ENCODE peak calls at places on chromosomes 1 and 21, in eight cellular contexts. L, M, Y, P, Z, S, O and N are unnamed samples. For H3K9me3 and H3K27me3, the result is how much of the 10 kb centered on the place peaks cover.

GRCh38 chr21:28252923-28253322 is 739.8 kb downstream of the LTN1 start:
- DNase-seq in P (no peak), M (no peak), Z (no peak), L (no peak), Y (no peak), S (no peak), O (no peak), N (no peak)

GRCh38 chr21:46431448-46431847 is 27.2 kb upstream of the DIP2A start:
- DNase-seq in L (peak), O (no peak), Z (no peak), S (no peak), Y (no peak), P (no peak), M (no peak), N (no peak)

GRCh38 chr1:92749024-92749634 is 35.8 kb downstream of the EVI5 start:
- DNase-seq in Y (no peak), S (no peak), O (peak), Z (no peak), M (no peak), P (peak), L (peak), N (peak)

GRCh38 chr1:204080163-204080903 is 7.4 kb downstream of the SOX13 start:
- DNase-seq in M (peak), L (peak), S (peak), O (peak), P (peak), Y (peak), Z (peak), N (peak)

GRCh38 chr1:198612471-198613265 is 26.2 kb upstream of the PTPRC start:
- DNase-seq in Y (no peak), O (no peak), P (no peak), Z (no peak), S (no peak), M (no peak), L (no peak), N (no peak)

GRCh38 chr1:78833491-78833890 is 173.0 kb downstream of the ADGRL4 start:
- DNase-seq in P (peak), Y (no peak), L (no peak), S (no peak), M (no peak), O (no peak), Z (no peak), N (peak)

GRCh38 chr1:99457381-99458165 is 188.3 kb upstream of the PALMD start:
- DNase-seq in L (no peak), Y (no peak), O (no peak), S (no peak), P (peak), M (no peak), Z (no peak), N (peak)

GRCh38 chr1:112304612-112305011 is 91.4 kb upstream of the CTTNBP2NL start:
- DNase-seq in S (no peak), Z (no peak), Y (no peak), P (no peak), L (peak), M (no peak), O (no peak), N (no peak)

GRCh38 chr1:184388671-184389292 is 2.0 kb downstream of the C1orf21 start:
- DNase-seq in P (no peak), O (no peak), Z (no peak), M (no peak), S (no peak), Y (no peak), L (no peak), N (no peak)

GRCh38 chr1:31376374-31377134 is 3.7 kb upstream of the FABP3 start:
- DNase-seq in Z (peak), Y (no peak), L (peak), P (peak), S (no peak), O (no peak), M (no peak), N (peak)

GRCh38 chr21:36860736-36861594 is 105.5 kb downstream of the HLCS start:
- DNase-seq in M (no peak), P (peak), Y (no peak), O (no peak), Z (no peak), L (no peak), S (no peak), N (no peak)

GRCh38 chr1:153509729-153510354 is 25.9 kb downstream of the S100A6 start:
- DNase-seq in Y (no peak), O (no peak), M (no peak), S (no peak), L (peak), P (peak), Z (no peak), N (no peak)

GRCh38 chr1:231918239-231919015 is 291.8 kb downstream of the DISC1 start:
- DNase-seq in L (no peak), P (peak), O (no peak), Z (no peak), S (no peak), M (no peak), Y (no peak), N (peak)

GRCh38 chr1:52588027-52588426 is 14.1 kb upstream of the GPX7 start:
- DNase-seq in O (no peak), Y (no peak), Z (no peak), M (no peak), L (no peak), P (no peak), S (no peak), N (no peak)

GRCh38 chr1:89590341-89591080 is 42.4 kb upstream of the LRRC8C start:
- DNase-seq in Z (no peak), O (no peak), L (no peak), M (no peak), Y (no peak), P (no peak), S (no peak), N (no peak)

GRCh38 chr1:212605441-212605976 is 3.1 kb upstream of the ATF3 start:
- DNase-seq in P (peak), S (no peak), Z (no peak), M (no peak), L (no peak), Y (no peak), O (peak), N (no peak)

GRCh38 chr21:30979054-30979453 is 59.2 kb downstream of the KRTAP19-8 start:
- DNase-seq in P (no peak), S (no peak), L (no peak), Z (no peak), Y (no peak), O (no peak), M (no peak), N (no peak)

GRCh38 chr1:41360074-41361027 is 883 bp upstream of the FOXO6 start:
- DNase-seq in M (peak), O (no peak), Z (no peak), Y (no peak), S (peak), L (peak), P (no peak), N (no peak)

GRCh38 chr1:91583326-91583755 is 82.7 kb downstream of the CDC7 start:
- DNase-seq in S (no peak), P (peak), O (no peak), Z (no peak), Y (no peak), L (no peak), M (no peak), N (peak)

GRCh38 chr1:230174041-230174440 is 107.0 kb downstream of the GALNT2 start:
- DNase-seq in M (no peak), P (no peak), Z (no peak), O (no peak), Y (no peak), S (no peak), L (peak), N (no peak)

GRCh38 chr1:160951443-160952128 is 3.0 kb downstream of the ITLN2 start:
- DNase-seq in Y (peak), P (peak), O (peak), L (peak), S (peak), Z (peak), M (no peak), N (peak)

GRCh38 chr21:34840693-34841092 is 171.9 kb downstream of the CLIC6 start:
- DNase-seq in M (no peak), Y (no peak), P (no peak), Z (no peak), O (no peak), S (no peak), L (peak), N (no peak)

GRCh38 chr1:149888999-149889289 is 10.4 kb upstream of the BOLA1 start:
- DNase-seq in Y (no peak), M (peak), Z (peak), S (no peak), P (peak), O (peak), L (no peak), N (peak)

GRCh38 chr1:63487336-63488065 is 35.5 kb downstream of the ITGB3BP start:
- DNase-seq in Z (no peak), P (no peak), M (no peak), Y (no peak), S (no peak), L (no peak), O (peak), N (no peak)

GRCh38 chr1:189859385-189859977 is 618.2 kb downstream of the BRINP3 start:
- DNase-seq in Y (no peak), L (peak), O (no peak), S (no peak), P (peak), M (no peak), Z (no peak), N (no peak)

GRCh38 chr1:108502138-108502537 is 52.0 kb downstream of the NBPF6 start:
- DNase-seq in P (no peak), M (no peak), Y (no peak), Z (no peak), S (no peak), L (no peak), O (no peak), N (no peak)

GRCh38 chr1:43541721-43542401 is 11.2 kb downstream of the PTPRF start:
- DNase-seq in O (peak), L (no peak), Z (peak), S (peak), M (peak), P (peak), Y (peak), N (peak)

GRCh38 chr1:1399187-1399869 is at the start of gene CCNL2:
- DNase-seq in L (peak), M (peak), Z (peak), P (peak), Y (peak), O (peak), S (peak), N (peak)

GRCh38 chr1:160097911-160098851 is at the start of gene IGSF8:
- DNase-seq in Z (peak), S (peak), Y (peak), M (peak), L (peak), P (peak), O (peak), N (peak)

GRCh38 chr1:82273816-82274215 is 473.1 kb downstream of the ADGRL2 start:
- DNase-seq in S (no peak), Z (no peak), M (no peak), L (no peak), O (no peak), Y (no peak), P (no peak), N (no peak)
- H3K9me3 ChIP-seq in S (under half), Z (under half), M (under half), L (under half), O (under half), Y (under half), P (under half), N (under half)

DNA sequence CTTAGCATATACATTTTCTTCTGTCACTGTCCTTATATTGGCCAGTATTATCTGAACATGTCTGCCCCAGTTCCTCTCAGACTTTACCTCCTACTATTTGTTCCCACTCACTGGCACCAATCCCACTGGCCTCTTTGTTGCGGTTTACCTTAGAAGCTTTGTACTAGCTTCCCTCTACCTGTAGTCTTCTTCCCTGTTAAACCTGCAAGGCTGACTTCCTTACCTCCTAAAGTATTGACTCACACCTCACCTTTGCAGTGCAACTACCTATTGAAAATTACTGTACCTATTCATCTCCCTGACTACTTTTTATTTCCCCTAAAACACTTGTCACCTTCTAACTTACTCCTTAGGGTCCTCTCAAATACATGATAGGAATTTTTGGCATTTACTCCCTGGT is 111.1 kb downstream of the CLEC20A start:
- DNase-seq in L (no peak), Y (no peak), Z (no peak), P (peak), S (no peak), O (no peak), M (no peak), N (no peak)
- H3K4me3 ChIP-seq in L (no peak), Y (no peak), Z (no peak), P (no peak), S (no peak), O (no peak), M (no peak), N (no peak)

GRCh38 chr1:18108313-18109057 is 887 bp downstream of the IGSF21 start:
- DNase-seq in M (no peak), L (no peak), Y (no peak), P (no peak), Z (no peak), O (no peak), S (no peak), N (no peak)
- H3K27me3 ChIP-seq in M (under half), L (half or more), Y (under half), P (under half), Z (under half), O (under half), S (under half), N (under half)

GRCh38 chr1:226652613-226653012 is 86.5 kb downstream of the ITPKB start:
- DNase-seq in Z (peak), O (no peak), L (no peak), S (no peak), Y (no peak), M (no peak), P (no peak), N (no peak)
- H3K9me3 ChIP-seq in Z (under half), O (under half), L (under half), S (under half), Y (under half), M (under half), P (under half), N (under half)

DNA sequence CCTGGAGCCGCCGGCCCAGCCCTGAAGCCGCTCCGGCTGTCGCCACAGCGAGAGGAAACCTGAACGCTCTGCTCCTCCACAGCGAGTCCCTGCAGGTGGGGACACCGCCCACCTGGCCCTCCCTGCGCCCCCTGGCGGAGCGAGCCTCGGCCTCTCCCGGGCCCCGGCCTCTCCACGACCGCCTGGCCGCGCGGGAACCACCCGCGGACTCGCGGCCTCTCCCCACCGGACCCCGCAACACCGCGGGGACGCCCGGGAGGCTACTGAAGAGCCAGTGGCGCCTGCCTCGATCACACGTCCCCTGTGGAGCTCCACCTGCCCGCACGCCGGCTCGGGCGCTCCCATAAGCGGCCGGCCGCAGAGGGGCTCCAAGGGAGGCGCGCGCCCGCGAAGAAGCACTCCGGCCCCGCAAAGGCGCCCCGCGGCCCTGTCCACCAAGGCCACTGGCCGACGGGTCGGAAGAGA is 109.6 kb downstream of the KCNN3 start:
- DNase-seq in S (peak), L (peak), O (peak), Y (no peak), M (peak), P (peak), Z (peak), N (no peak)
- H3K4me3 ChIP-seq in S (peak), L (peak), O (no peak), Y (peak), M (peak), P (peak), Z (peak), N (no peak)

GRCh38 chr1:151840421-151840820 is 801 bp upstream of the C2CD4D start:
- DNase-seq in S (no peak), M (no peak), Y (no peak), Z (no peak), P (no peak), O (no peak), L (no peak), N (no peak)

GRCh38 chr1:151837841-151838490 is 1.7 kb downstream of the C2CD4D start:
- DNase-seq in P (no peak), O (no peak), L (no peak), Z (no peak), M (no peak), S (no peak), Y (no peak), N (no peak)

GRCh38 chr1:151837197-151837596 is 2.4 kb downstream of the C2CD4D start:
- DNase-seq in P (no peak), L (no peak), O (no peak), Z (no peak), Y (no peak), M (no peak), S (no peak), N (no peak)

GRCh38 chr1:151839457-151840409 is at the start of gene C2CD4D:
- DNase-seq in Z (peak), P (peak), Y (peak), L (peak), O (peak), S (peak), M (no peak), N (no peak)

GRCh38 chr1:151838491-151839412 is 868 bp downstream of the C2CD4D start:
- DNase-seq in Y (peak), P (peak), L (peak), O (no peak), M (no peak), Z (peak), S (no peak), N (no peak)
- H3K27me3 ChIP-seq in Y (under half), P (under half), L (under half), O (under half), M (under half), Z (under half), S (under half), N (under half)

DNA sequence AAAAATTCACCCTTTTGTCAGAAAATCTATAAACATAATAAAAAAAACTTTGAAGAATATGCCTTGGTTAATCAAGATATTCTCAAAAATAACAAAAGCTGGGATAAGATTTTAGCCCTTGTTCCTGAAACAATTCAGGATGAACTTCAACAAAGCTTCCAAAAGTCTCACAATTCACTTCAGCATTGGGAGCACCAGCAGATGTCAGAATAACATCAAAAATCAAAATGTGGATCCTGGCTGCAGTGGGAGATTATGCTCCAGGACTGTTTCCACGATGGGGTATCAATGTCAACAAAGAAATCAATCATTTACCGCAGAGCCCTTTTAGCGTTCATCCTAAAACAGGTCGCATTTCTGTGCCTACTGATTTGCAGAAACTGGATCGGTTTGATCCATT is 35.2 kb downstream of the ZNF670 start:
- DNase-seq in Z (no peak), P (no peak), O (no peak), S (no peak), Y (no peak), L (no peak), M (no peak), N (no peak)
- H3K9me3 ChIP-seq in Z (under half), P (under half), O (under half), S (under half), Y (under half), L (half or more), M (under half), N (under half)